ENCODE peak calls at places on chromosomes 12 and 14, in six cellular contexts. Q is HAP-1; T is CD8-positive, alpha-beta T cell; D is BJ; K is cardiac muscle cell; X is tibial artery. C is an unnamed sample.

GRCh38 chr14:64675246-64675645 is 29.0 kb upstream of the PLEKHG3 start:
- DNase-seq in Q (no peak), T (no peak), D (no peak), K (no peak), X (no peak), C (peak; percentile 64)

GRCh38 chr12:125149160-125150108 is 84.2 kb downstream of the AACS start:
- DNase-seq in Q (no peak), T (no peak), D (no peak), K (no peak), X (no peak), C (no peak)

GRCh38 chr12:29595071-29595755 is 97.7 kb upstream of the OVCH1 start:
- DNase-seq in Q (no peak), T (no peak), D (no peak), K (no peak), X (no peak), C (no peak)

GRCh38 chr12:96635844-96636243 is 146.5 kb downstream of the CFAP54 start:
- DNase-seq in Q (no peak), T (no peak), D (no peak), K (no peak), X (no peak), C (no peak)

GRCh38 chr12:68245071-68246021 is 8.1 kb downstream of the IL22 start:
- DNase-seq in Q (no peak), T (no peak), D (no peak), K (peak; percentile 77), X (no peak), C (no peak)

GRCh38 chr12:28486521-28486920 is 296.3 kb downstream of the CCDC91 start:
- DNase-seq in Q (peak; percentile 29), T (no peak), D (no peak), K (no peak), X (no peak), C (no peak)

GRCh38 chr12:122067966-122068365 is 10.6 kb upstream of the MLXIP start:
- DNase-seq in Q (no peak), T (no peak), D (no peak), K (peak; percentile 47), X (peak; percentile 82), C (no peak)

GRCh38 chr14:45252356-45253069 is 489 bp downstream of the MIS18BP1 start:
- DNase-seq in Q (no peak), T (no peak), D (no peak), K (peak; percentile 33), X (no peak), C (peak; percentile 20)

GRCh38 chr14:35341454-35342159 is 49.4 kb downstream of the PSMA6 start:
- DNase-seq in Q (peak; percentile 49), T (no peak), D (peak; percentile 37), K (peak; percentile 97), X (peak; percentile 100), C (peak; percentile 92)

GRCh38 chr12:94644141-94644575 is 6.2 kb downstream of the TMCC3 start:
- DNase-seq in Q (no peak), T (no peak), D (no peak), K (peak; percentile 65), X (no peak), C (no peak)

GRCh38 chr12:26564391-26564790 is 268.6 kb downstream of the ITPR2 start:
- DNase-seq in Q (no peak), T (no peak), D (no peak), K (peak; percentile 46), X (no peak), C (no peak)

DNA sequence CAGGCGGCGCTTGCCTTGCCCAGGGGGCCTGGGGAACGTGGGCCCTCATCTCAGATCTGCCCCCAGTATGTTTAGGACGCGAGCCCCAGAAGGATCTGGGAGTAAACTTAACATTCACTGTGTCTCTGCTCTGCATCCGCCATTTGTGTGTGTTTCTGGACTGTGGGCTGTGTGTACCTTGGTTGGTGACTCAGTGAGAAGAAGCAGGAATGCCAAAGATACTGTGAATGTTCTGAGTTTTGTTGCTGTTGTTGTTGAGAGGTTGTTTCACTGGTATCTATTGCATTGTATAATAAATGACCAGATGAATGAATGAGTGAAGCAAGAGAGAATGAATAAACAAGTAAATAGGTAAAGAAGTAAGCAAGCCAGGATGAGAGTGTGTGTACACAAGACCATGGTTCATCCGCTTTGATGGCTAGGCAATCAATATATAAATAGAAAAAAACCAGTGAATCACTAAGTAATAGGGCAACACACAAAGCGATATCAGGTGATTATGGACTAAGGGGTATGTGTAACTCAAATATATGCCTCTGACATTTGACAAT is 20.5 kb downstream of the MEG3 start:
- DNase-seq in Q (no peak), T (no peak), D (no peak), K (no peak), X (no peak), C (no peak)
- H3K36me3 ChIP-seq in Q (no peaks in the 10 kb centered on the region), T (no peaks in the 10 kb centered on the region), D (peaks cover 14% of the 10 kb centered on the region), K (no peaks in the 10 kb centered on the region), X (no peaks in the 10 kb centered on the region), C (peaks cover 95% of the 10 kb centered on the region)

DNA sequence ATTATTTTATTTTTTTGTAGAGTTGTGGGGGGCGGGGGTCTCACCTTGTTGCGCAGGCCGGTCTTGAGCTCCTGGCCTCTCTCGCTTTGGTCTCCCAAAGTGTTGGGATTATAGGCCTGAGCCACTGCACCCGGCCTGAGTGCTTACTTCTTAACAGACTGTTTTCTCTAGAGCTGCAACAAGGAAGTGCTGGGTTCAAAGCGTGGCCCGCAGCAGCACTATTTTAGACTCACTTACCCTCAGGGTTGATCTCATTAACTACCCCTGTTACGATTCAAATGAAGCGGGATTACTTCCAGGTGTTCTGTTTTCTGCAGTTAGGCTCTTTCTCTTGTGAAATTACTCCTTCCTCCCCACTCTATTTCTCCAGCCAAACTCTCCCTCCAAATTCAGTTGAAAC is 8.7 kb downstream of the A2ML1 start:
- DNase-seq in Q (no peak), T (no peak), D (no peak), K (no peak), X (no peak), C (no peak)
- H3K4me3 ChIP-seq in Q (no peak overlapping the region), T (no peak overlapping the region), D (no peak overlapping the region), K (no peak overlapping the region), X (no peak overlapping the region), C (no peak overlapping the region)

GRCh38 chr12:2829275-2829674 is 5.6 kb downstream of the NRIP2 start:
- DNase-seq in Q (no peak), T (no peak), D (no peak), K (no peak), X (no peak), C (no peak)
- H3K36me3 ChIP-seq in Q (peaks cover 56% of the 10 kb centered on the region), T (peaks cover 37% of the 10 kb centered on the region), D (peaks cover 10% of the 10 kb centered on the region), K (peaks cover 11% of the 10 kb centered on the region), X (peaks cover 41% of the 10 kb centered on the region), C (peaks cover 42% of the 10 kb centered on the region)

DNA sequence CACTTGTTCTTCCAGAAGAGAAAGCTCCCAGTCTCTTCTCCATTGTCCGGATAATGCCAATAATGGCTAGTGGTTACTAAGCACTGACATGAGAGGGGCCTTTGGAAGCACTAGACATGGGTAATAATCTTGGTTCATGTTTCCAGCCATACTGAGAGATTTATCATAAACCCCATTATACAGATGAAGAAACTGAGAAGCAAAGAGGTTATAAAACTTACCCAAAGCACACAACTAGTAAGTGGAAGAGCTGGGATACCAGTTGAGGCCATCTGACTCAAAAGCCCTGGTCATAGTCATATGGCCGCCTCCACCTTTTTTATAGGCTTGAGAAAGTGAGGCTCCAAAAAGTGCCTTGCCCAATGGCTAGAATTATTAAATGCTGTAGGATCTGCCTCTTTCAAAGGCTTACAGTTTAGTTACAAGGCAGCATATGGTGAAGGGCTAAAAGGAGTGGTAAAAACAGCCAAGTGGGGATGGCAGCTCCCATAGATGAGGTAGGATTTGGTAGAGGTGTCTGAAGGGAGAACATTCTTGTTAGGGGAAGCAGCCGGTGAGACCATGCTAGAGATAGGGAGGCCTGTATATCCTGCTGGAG is 981 bp downstream of the TXNRD1 start:
- DNase-seq in Q (no peak), T (no peak), D (no peak), K (no peak), X (no peak), C (no peak)
- H3K4me3 ChIP-seq in Q (peak overlapping the region; percentile 44), T (peak overlapping the region; percentile 69), D (no peak overlapping the region), K (no peak overlapping the region), X (peak overlapping the region; percentile 70), C (no peak overlapping the region)

GRCh38 chr14:100486025-100486828 is 101.0 kb downstream of the BEGAIN start:
- DNase-seq in Q (no peak), T (peak; percentile 22), D (peak; percentile 89), K (peak; percentile 78), X (no peak), C (peak; percentile 51)

GRCh38 chr14:100487304-100487703 is 99.9 kb downstream of the BEGAIN start:
- DNase-seq in Q (no peak), T (no peak), D (no peak), K (no peak), X (no peak), C (no peak)

GRCh38 chr14:100488057-100488456 is 99.2 kb downstream of the BEGAIN start:
- DNase-seq in Q (no peak), T (no peak), D (no peak), K (no peak), X (no peak), C (no peak)

GRCh38 chr14:100490252-100490651 is 97.0 kb downstream of the BEGAIN start:
- DNase-seq in Q (no peak), T (no peak), D (no peak), K (no peak), X (no peak), C (peak; percentile 53)

DNA sequence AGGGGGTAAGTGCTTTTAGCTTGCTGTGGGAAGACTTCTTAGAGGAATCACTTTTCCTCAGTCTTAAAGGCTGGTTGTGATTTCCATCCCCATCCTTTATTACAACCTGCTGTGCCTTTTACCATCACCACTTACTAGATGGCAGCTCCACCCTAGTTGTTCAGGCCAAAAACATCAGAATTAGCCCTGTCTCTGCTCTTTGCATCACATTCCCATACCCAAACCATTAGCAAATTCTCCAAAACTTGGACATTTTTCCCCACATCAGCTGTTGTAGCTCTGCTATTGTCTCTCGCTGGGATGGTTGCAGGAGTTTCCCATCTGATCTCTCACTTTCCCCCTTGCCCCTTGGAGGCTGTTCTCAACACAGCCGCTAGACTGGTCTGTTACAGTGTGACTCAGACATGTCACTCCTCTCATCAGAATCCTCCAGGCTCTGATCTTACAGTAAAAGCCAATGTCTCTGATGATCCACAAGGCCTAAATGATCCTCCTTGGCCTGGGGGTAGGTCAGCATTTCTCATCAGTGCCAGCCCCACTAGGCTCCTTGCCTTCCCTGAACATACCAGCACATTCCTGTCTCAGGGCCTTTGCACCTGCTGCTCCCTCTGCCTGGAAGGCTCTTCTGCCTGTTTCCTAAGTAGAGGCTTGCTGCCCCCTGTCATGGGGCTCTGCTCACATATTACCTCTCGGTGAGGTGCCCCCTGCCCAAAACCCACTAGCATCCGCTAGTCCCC is 102.5 kb downstream of the BEGAIN start:
- DNase-seq in Q (no peak), T (no peak), D (no peak), K (no peak), X (no peak), C (no peak)
- H3K36me3 ChIP-seq in Q (no peaks in the 10 kb centered on the region), T (no peaks in the 10 kb centered on the region), D (peaks cover 2% of the 10 kb centered on the region), K (no peaks in the 10 kb centered on the region), X (no peaks in the 10 kb centered on the region), C (no peaks in the 10 kb centered on the region)

GRCh38 chr14:76811561-76811960 is 1.1 kb downstream of the ANGEL1 start:
- DNase-seq in Q (no peak), T (no peak), D (no peak), K (no peak), X (no peak), C (no peak)
- H3K4me3 ChIP-seq in Q (peak overlapping the region; percentile 64), T (peak overlapping the region; percentile 73), D (peak overlapping the region; percentile 80), K (peak overlapping the region; percentile 60), X (peak overlapping the region; percentile 92), C (peak overlapping the region; percentile 88)

GRCh38 chr14:67683821-67684220 is 9.4 kb upstream of the VTI1B start:
- DNase-seq in Q (no peak), T (no peak), D (no peak), K (no peak), X (no peak), C (no peak)
- H3K36me3 ChIP-seq in Q (peaks cover 66% of the 10 kb centered on the region), T (peaks cover 26% of the 10 kb centered on the region), D (peaks cover 10% of the 10 kb centered on the region), K (peaks cover 48% of the 10 kb centered on the region), X (peaks cover 44% of the 10 kb centered on the region), C (peaks cover 82% of the 10 kb centered on the region)

C was measured in BE2C.